ENCODE peak calls at places on chromosomes 3 and 15, in six cellular contexts. One of them, this sample, is unnamed. For H3K4me1 and H3K9me3, the result is how much of the 10 kb centered on the place peaks cover.

GRCh38 chr3:56911363-56911762 is 109.6 kb upstream of the ARHGEF3 start:
- DNase-seq in kidney: no peak
- DNase-seq in heart right ventricle: peak
- DNase-seq in K562: no peak
- DNase-seq in heart left ventricle: peak
- DNase-seq in mucosa of descending colon: no peak
- DNase-seq in this sample: no peak

GRCh38 chr3:66431494-66431893 is 69.3 kb downstream of the LRIG1 start:
- DNase-seq in heart right ventricle: no peak
- DNase-seq in K562: no peak
- DNase-seq in mucosa of descending colon: no peak
- DNase-seq in kidney: no peak
- DNase-seq in heart left ventricle: no peak
- DNase-seq in this sample: no peak

GRCh38 chr15:41104234-41104633 is 11.8 kb downstream of the INO80 start:
- DNase-seq in K562: no peak
- DNase-seq in mucosa of descending colon: no peak
- DNase-seq in kidney: no peak
- DNase-seq in heart left ventricle: no peak
- DNase-seq in heart right ventricle: no peak
- DNase-seq in this sample: no peak

GRCh38 chr15:57772223-57772957 is 65.9 kb downstream of the POLR2M start:
- DNase-seq in heart left ventricle: no peak
- DNase-seq in kidney: no peak
- DNase-seq in K562: no peak
- DNase-seq in mucosa of descending colon: no peak
- DNase-seq in heart right ventricle: no peak
- DNase-seq in this sample: no peak

GRCh38 chr15:80984856-80985255 is 4.8 kb downstream of the MESD start:
- DNase-seq in mucosa of descending colon: no peak
- DNase-seq in heart right ventricle: no peak
- DNase-seq in kidney: no peak
- DNase-seq in K562: no peak
- DNase-seq in heart left ventricle: no peak
- DNase-seq in this sample: no peak

GRCh38 chr3:46089237-46090011 is 62.1 kb upstream of the XCR1 start:
- DNase-seq in K562: no peak
- DNase-seq in heart left ventricle: peak
- DNase-seq in heart right ventricle: peak
- DNase-seq in mucosa of descending colon: peak
- DNase-seq in kidney: peak
- DNase-seq in this sample: no peak

GRCh38 chr15:23860290-23860751 is 173.2 kb upstream of the NDN start:
- DNase-seq in kidney: no peak
- DNase-seq in mucosa of descending colon: no peak
- DNase-seq in heart right ventricle: no peak
- DNase-seq in heart left ventricle: no peak
- DNase-seq in K562: no peak
- DNase-seq in this sample: no peak

GRCh38 chr15:74988007-74988800 is 7.2 kb upstream of the SCAMP5 start:
- DNase-seq in K562: peak
- DNase-seq in heart left ventricle: no peak
- DNase-seq in kidney: no peak
- DNase-seq in heart right ventricle: no peak
- DNase-seq in mucosa of descending colon: no peak
- DNase-seq in this sample: peak

GRCh38 chr3:13474776-13475303 is 5.3 kb upstream of the HDAC11 start:
- DNase-seq in heart right ventricle: no peak
- DNase-seq in heart left ventricle: no peak
- DNase-seq in K562: no peak
- DNase-seq in mucosa of descending colon: no peak
- DNase-seq in kidney: no peak
- DNase-seq in this sample: no peak

GRCh38 chr3:20648294-20648693 is 462.3 kb upstream of the SGO1 start:
- DNase-seq in heart left ventricle: no peak
- DNase-seq in kidney: no peak
- DNase-seq in heart right ventricle: no peak
- DNase-seq in K562: no peak
- DNase-seq in mucosa of descending colon: no peak
- DNase-seq in this sample: no peak

GRCh38 chr3:133883657-133884546 is 11.8 kb downstream of the RAB6B start:
- DNase-seq in mucosa of descending colon: no peak
- DNase-seq in K562: peak
- DNase-seq in heart left ventricle: no peak
- DNase-seq in kidney: peak
- DNase-seq in heart right ventricle: no peak
- DNase-seq in this sample: no peak

GRCh38 chr3:101588626-101589025 is 14.6 kb downstream of the PCNP start:
- DNase-seq in kidney: no peak
- DNase-seq in K562: no peak
- DNase-seq in mucosa of descending colon: no peak
- DNase-seq in heart right ventricle: no peak
- DNase-seq in heart left ventricle: no peak
- DNase-seq in this sample: no peak

GRCh38 chr3:122975163-122975923 is 52.2 kb downstream of the SEMA5B start:
- DNase-seq in heart right ventricle: no peak
- DNase-seq in mucosa of descending colon: no peak
- DNase-seq in heart left ventricle: peak
- DNase-seq in kidney: peak
- DNase-seq in K562: no peak
- DNase-seq in this sample: no peak

GRCh38 chr15:61660579-61660978 is 399.7 kb downstream of the VPS13C start:
- DNase-seq in kidney: no peak
- DNase-seq in heart left ventricle: no peak
- DNase-seq in mucosa of descending colon: no peak
- DNase-seq in K562: no peak
- DNase-seq in heart right ventricle: no peak
- DNase-seq in this sample: no peak

GRCh38 chr3:187227658-187228258 is 30.5 kb downstream of the RTP1 start:
- DNase-seq in heart right ventricle: no peak
- DNase-seq in kidney: no peak
- DNase-seq in heart left ventricle: no peak
- DNase-seq in mucosa of descending colon: no peak
- DNase-seq in K562: no peak
- DNase-seq in this sample: no peak

GRCh38 chr3:106560451-106560966 is 691.7 kb upstream of the CBLB start:
- DNase-seq in kidney: no peak
- DNase-seq in mucosa of descending colon: no peak
- DNase-seq in heart right ventricle: no peak
- DNase-seq in K562: no peak
- DNase-seq in heart left ventricle: no peak
- DNase-seq in this sample: no peak

GRCh38 chr3:185823280-185824044 is 1.4 kb downstream of the IGF2BP2 start:
- DNase-seq in kidney: peak
- DNase-seq in mucosa of descending colon: peak
- DNase-seq in K562: peak
- DNase-seq in heart right ventricle: peak
- DNase-seq in heart left ventricle: peak
- DNase-seq in this sample: peak

GRCh38 chr3:33006081-33006480 is 54.6 kb downstream of the CCR4 start:
- DNase-seq in K562: peak
- DNase-seq in mucosa of descending colon: no peak
- DNase-seq in kidney: no peak
- DNase-seq in heart right ventricle: no peak
- DNase-seq in heart left ventricle: no peak
- DNase-seq in this sample: no peak

GRCh38 chr3:95177096-95177495 is 1114.2 kb downstream of the NSUN3 start:
- DNase-seq in K562: no peak
- DNase-seq in mucosa of descending colon: no peak
- DNase-seq in kidney: no peak
- DNase-seq in heart right ventricle: no peak
- DNase-seq in heart left ventricle: no peak
- DNase-seq in this sample: no peak

GRCh38 chr3:127193341-127193740 is 410 bp downstream of the PRR23E start:
- DNase-seq in heart right ventricle: no peak
- DNase-seq in kidney: no peak
- DNase-seq in K562: no peak
- DNase-seq in mucosa of descending colon: no peak
- DNase-seq in heart left ventricle: no peak
- DNase-seq in this sample: no peak

GRCh38 chr3:183540501-183541234 is 14.8 kb downstream of the KLHL6 start:
- DNase-seq in heart left ventricle: peak
- DNase-seq in kidney: no peak
- DNase-seq in heart right ventricle: no peak
- DNase-seq in K562: no peak
- DNase-seq in mucosa of descending colon: no peak
- DNase-seq in this sample: no peak

GRCh38 chr3:154095832-154096421 is 25.3 kb upstream of the ARHGEF26 start:
- DNase-seq in heart right ventricle: no peak
- DNase-seq in mucosa of descending colon: no peak
- DNase-seq in K562: peak
- DNase-seq in heart left ventricle: no peak
- DNase-seq in kidney: no peak
- DNase-seq in this sample: no peak

GRCh38 chr15:67172172-67172571 is 82.3 kb downstream of the AAGAB start:
- DNase-seq in mucosa of descending colon: no peak
- DNase-seq in heart right ventricle: no peak
- DNase-seq in kidney: no peak
- DNase-seq in heart left ventricle: no peak
- DNase-seq in K562: no peak
- DNase-seq in this sample: no peak

GRCh38 chr3:36362216-36362615 is 18.1 kb upstream of the STAC start:
- DNase-seq in heart right ventricle: no peak
- DNase-seq in heart left ventricle: no peak
- DNase-seq in K562: no peak
- DNase-seq in kidney: no peak
- DNase-seq in mucosa of descending colon: no peak
- DNase-seq in this sample: no peak

DNA sequence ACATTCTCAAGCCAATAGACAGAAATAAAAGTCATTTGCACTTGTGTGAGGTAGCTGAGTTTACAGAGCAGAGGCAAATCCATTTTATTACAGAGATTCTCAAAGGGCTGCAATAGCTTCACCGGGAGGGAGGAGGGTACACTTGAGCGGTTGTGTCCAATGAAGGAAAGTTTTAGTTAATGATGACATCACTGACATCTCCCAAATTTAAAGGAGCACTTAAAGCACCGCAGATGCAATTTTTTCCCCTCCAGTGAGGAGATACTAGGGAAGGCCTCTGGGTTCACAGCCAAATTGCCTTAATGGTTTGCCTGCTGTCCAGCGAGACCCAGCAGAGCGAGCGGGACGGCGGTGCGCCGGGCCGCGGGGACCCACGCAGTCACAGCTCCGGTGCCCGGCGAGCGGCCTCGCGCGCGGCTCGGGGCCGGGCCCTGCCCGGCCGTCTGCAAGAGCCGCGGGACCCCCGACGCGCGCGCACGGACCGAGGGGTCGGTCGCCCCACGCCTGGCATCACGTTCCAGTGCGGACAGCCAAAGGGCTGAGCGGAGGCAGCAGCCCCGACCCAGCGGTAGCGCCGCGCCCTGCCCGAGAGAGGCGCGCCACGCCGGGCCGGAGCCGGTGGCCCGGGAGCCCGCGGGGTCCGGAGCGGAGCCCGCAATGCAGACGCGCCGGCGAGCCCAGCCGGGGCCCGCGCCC is 160.5 kb upstream of the CHRNA7 start:
- DNase-seq in heart left ventricle: peak
- DNase-seq in heart right ventricle: peak
- DNase-seq in K562: no peak
- DNase-seq in mucosa of descending colon: peak
- DNase-seq in kidney: peak
- DNase-seq in this sample: peak
- H3K4me1 ChIP-seq in heart left ventricle: under half
- H3K4me1 ChIP-seq in heart right ventricle: under half
- H3K4me1 ChIP-seq in K562: under half
- H3K4me1 ChIP-seq in mucosa of descending colon: under half
- H3K4me1 ChIP-seq in kidney: under half
- H3K4me1 ChIP-seq in this sample: under half

GRCh38 chr15:21269121-21269520 is 171.2 kb downstream of the POTEB3 start:
- DNase-seq in kidney: peak
- DNase-seq in heart right ventricle: no peak
- DNase-seq in mucosa of descending colon: peak
- DNase-seq in K562: no peak
- DNase-seq in heart left ventricle: peak
- DNase-seq in this sample: no peak

GRCh38 chr15:21267686-21268395 is 172.5 kb downstream of the POTEB3 start:
- DNase-seq in kidney: no peak
- DNase-seq in heart right ventricle: no peak
- DNase-seq in mucosa of descending colon: no peak
- DNase-seq in K562: no peak
- DNase-seq in heart left ventricle: no peak
- DNase-seq in this sample: no peak

GRCh38 chr15:21262851-21263400 is 177.4 kb downstream of the POTEB3 start:
- DNase-seq in mucosa of descending colon: no peak
- DNase-seq in kidney: no peak
- DNase-seq in heart right ventricle: no peak
- DNase-seq in K562: peak
- DNase-seq in heart left ventricle: no peak
- DNase-seq in this sample: no peak

GRCh38 chr15:21270474-21270873 is 169.8 kb downstream of the POTEB3 start:
- DNase-seq in K562: no peak
- DNase-seq in kidney: peak
- DNase-seq in mucosa of descending colon: no peak
- DNase-seq in heart left ventricle: peak
- DNase-seq in heart right ventricle: no peak
- DNase-seq in this sample: no peak

GRCh38 chr15:21267231-21267630 is 173.1 kb downstream of the POTEB3 start:
- DNase-seq in heart right ventricle: no peak
- DNase-seq in K562: no peak
- DNase-seq in kidney: no peak
- DNase-seq in heart left ventricle: no peak
- DNase-seq in mucosa of descending colon: no peak
- DNase-seq in this sample: no peak
- H3K9me3 ChIP-seq in heart right ventricle: under half
- H3K9me3 ChIP-seq in K562: under half
- H3K9me3 ChIP-seq in kidney: under half
- H3K9me3 ChIP-seq in heart left ventricle: under half
- H3K9me3 ChIP-seq in mucosa of descending colon: under half
- H3K9me3 ChIP-seq in this sample: under half

GRCh38 chr15:76198456-76199105 is 112.7 kb downstream of the ETFA start:
- DNase-seq in heart right ventricle: no peak
- DNase-seq in heart left ventricle: no peak
- DNase-seq in kidney: peak
- DNase-seq in K562: no peak
- DNase-seq in mucosa of descending colon: no peak
- DNase-seq in this sample: no peak
- H3K4me1 ChIP-seq in heart right ventricle: under half
- H3K4me1 ChIP-seq in heart left ventricle: under half
- H3K4me1 ChIP-seq in kidney: under half
- H3K4me1 ChIP-seq in K562: under half
- H3K4me1 ChIP-seq in mucosa of descending colon: under half
- H3K4me1 ChIP-seq in this sample: under half

GRCh38 chr3:149831321-149831720 is 18.3 kb downstream of the RNF13 start:
- DNase-seq in mucosa of descending colon: no peak
- DNase-seq in heart left ventricle: no peak
- DNase-seq in kidney: no peak
- DNase-seq in K562: no peak
- DNase-seq in heart right ventricle: no peak
- DNase-seq in this sample: no peak

GRCh38 chr3:149828390-149828789 is 15.4 kb downstream of the RNF13 start:
- DNase-seq in heart right ventricle: no peak
- DNase-seq in K562: no peak
- DNase-seq in kidney: no peak
- DNase-seq in heart left ventricle: no peak
- DNase-seq in mucosa of descending colon: no peak
- DNase-seq in this sample: no peak

GRCh38 chr3:149832086-149832485 is 19.1 kb downstream of the RNF13 start:
- DNase-seq in K562: no peak
- DNase-seq in kidney: no peak
- DNase-seq in heart left ventricle: no peak
- DNase-seq in heart right ventricle: no peak
- DNase-seq in mucosa of descending colon: no peak
- DNase-seq in this sample: no peak

GRCh38 chr3:149833241-149833640 is 20.2 kb downstream of the RNF13 start:
- DNase-seq in heart left ventricle: no peak
- DNase-seq in heart right ventricle: no peak
- DNase-seq in K562: no peak
- DNase-seq in kidney: no peak
- DNase-seq in mucosa of descending colon: no peak
- DNase-seq in this sample: no peak

GRCh38 chr3:149830902-149831301 is 17.9 kb downstream of the RNF13 start:
- DNase-seq in mucosa of descending colon: no peak
- DNase-seq in kidney: no peak
- DNase-seq in heart left ventricle: no peak
- DNase-seq in K562: no peak
- DNase-seq in heart right ventricle: no peak
- DNase-seq in this sample: no peak
- H3K9me3 ChIP-seq in mucosa of descending colon: under half
- H3K9me3 ChIP-seq in kidney: under half
- H3K9me3 ChIP-seq in heart left ventricle: under half
- H3K9me3 ChIP-seq in K562: under half
- H3K9me3 ChIP-seq in heart right ventricle: under half
- H3K9me3 ChIP-seq in this sample: under half